ENCODE peak calls at places on chromosomes 16 and 17, in eight cellular contexts. N is cardiac fibroblast, O is transverse colon, H is NCI-H1694, D is COR-L47, M is H9, J is posterior cingulate gyrus, F is adipocyte. Y is an unnamed sample.

GRCh38 chr16:5143761-5144620 is 46.4 kb upstream of the EEF2KMT start:
- DNase-seq in J (no peak), H (no peak), F (no peak), D (no peak), M (no peak), N (no peak), O (no peak), Y (no peak)

GRCh38 chr16:89828199-89828869 is at the start of gene SPIRE2:
- DNase-seq in O (peak), F (peak), H (no peak), N (peak), M (peak), J (peak), D (peak), Y (peak)

GRCh38 chr16:89599451-89599858 is 14.0 kb upstream of the DPEP1 start:
- DNase-seq in N (no peak), F (no peak), D (peak), O (peak), H (no peak), M (peak), J (no peak), Y (no peak)

GRCh38 chr17:19787733-19788357 is 39.7 kb upstream of the ALDH3A1 start:
- DNase-seq in M (no peak), D (no peak), F (peak), J (peak), O (no peak), H (no peak), N (no peak), Y (no peak)

GRCh38 chr17:73803867-73804539 is 159.8 kb upstream of the SDK2 start:
- DNase-seq in N (no peak), M (no peak), J (no peak), H (no peak), O (peak), D (peak), F (no peak), Y (no peak)

GRCh38 chr17:37650419-37651003 is 7.3 kb upstream of the DDX52 start:
- DNase-seq in H (no peak), J (no peak), N (peak), M (peak), O (peak), D (peak), F (peak), Y (peak)

GRCh38 chr17:9002610-9003354 is 18.5 kb upstream of the NTN1 start:
- DNase-seq in H (no peak), M (peak), F (no peak), O (no peak), D (no peak), N (no peak), J (no peak), Y (no peak)

GRCh38 chr17:70078549-70078948 is 3.5 kb downstream of the KCNJ16 start:
- DNase-seq in H (no peak), O (no peak), F (no peak), N (no peak), D (no peak), J (no peak), M (no peak), Y (no peak)

GRCh38 chr17:33871720-33872535 is 383.2 kb upstream of the CCL2 start:
- DNase-seq in M (no peak), H (no peak), O (no peak), N (peak), F (no peak), J (peak), D (peak), Y (no peak)

GRCh38 chr17:49809056-49809455 is 20.6 kb downstream of the KAT7 start:
- DNase-seq in N (no peak), J (no peak), M (no peak), F (no peak), H (no peak), D (no peak), O (no peak), Y (no peak)

GRCh38 chr17:39738568-39738901 is 797 bp downstream of the GRB7 start:
- DNase-seq in M (peak), O (peak), D (no peak), H (no peak), J (no peak), N (no peak), F (no peak), Y (no peak)